ENCODE peak calls at places on chromosomes 5 and 9, in ten cellular contexts. One of them, this sample, is unnamed.

GRCh38 chr5:158435161-158435616 is 576.2 kb upstream of the CLINT1 start:
- DNase-seq in stimulated activated CD4-positive, alpha-beta T cell treated with anti-CD3 and anti-CD28 coated beads, Interleukin-1b, Interleukin-23, amount 100 ng/mL, for 4 hours: peak
- DNase-seq in HuH-7: no peak
- DNase-seq in kidney epithelial cell: peak
- DNase-seq in hippocampal formation: no peak
- DNase-seq in AG09319: no peak
- DNase-seq in dermis blood vessel endothelial cell: no peak
- DNase-seq in foreskin fibroblast: no peak
- DNase-seq in stimulated activated CD8-positive, alpha-beta memory T cell treated with anti-CD3 and anti-CD28 coated beads, Interleukin-7, amount 100 ng/mL, for 24 hours: no peak
- DNase-seq in GM23248: peak
- DNase-seq in this sample: no peak

GRCh38 chr5:167634432-167634831 is 657.0 kb upstream of the WWC1 start:
- DNase-seq in GM23248: peak
- DNase-seq in dermis blood vessel endothelial cell: no peak
- DNase-seq in stimulated activated CD4-positive, alpha-beta T cell treated with anti-CD3 and anti-CD28 coated beads, Interleukin-1b, Interleukin-23, amount 100 ng/mL, for 4 hours: no peak
- DNase-seq in AG09319: peak
- DNase-seq in hippocampal formation: no peak
- DNase-seq in foreskin fibroblast: peak
- DNase-seq in stimulated activated CD8-positive, alpha-beta memory T cell treated with anti-CD3 and anti-CD28 coated beads, Interleukin-7, amount 100 ng/mL, for 24 hours: no peak
- DNase-seq in HuH-7: no peak
- DNase-seq in kidney epithelial cell: peak
- DNase-seq in this sample: no peak

GRCh38 chr9:98991981-98992884 is 48.5 kb downstream of the COL15A1 start:
- DNase-seq in stimulated activated CD8-positive, alpha-beta memory T cell treated with anti-CD3 and anti-CD28 coated beads, Interleukin-7, amount 100 ng/mL, for 24 hours: no peak
- DNase-seq in GM23248: no peak
- DNase-seq in hippocampal formation: no peak
- DNase-seq in HuH-7: no peak
- DNase-seq in foreskin fibroblast: no peak
- DNase-seq in stimulated activated CD4-positive, alpha-beta T cell treated with anti-CD3 and anti-CD28 coated beads, Interleukin-1b, Interleukin-23, amount 100 ng/mL, for 4 hours: no peak
- DNase-seq in kidney epithelial cell: no peak
- DNase-seq in dermis blood vessel endothelial cell: no peak
- DNase-seq in AG09319: no peak
- DNase-seq in this sample: no peak

GRCh38 chr5:85069659-85070640 is 685.3 kb upstream of the EDIL3 start:
- DNase-seq in foreskin fibroblast: no peak
- DNase-seq in hippocampal formation: no peak
- DNase-seq in AG09319: no peak
- DNase-seq in stimulated activated CD8-positive, alpha-beta memory T cell treated with anti-CD3 and anti-CD28 coated beads, Interleukin-7, amount 100 ng/mL, for 24 hours: no peak
- DNase-seq in dermis blood vessel endothelial cell: no peak
- DNase-seq in GM23248: no peak
- DNase-seq in HuH-7: no peak
- DNase-seq in stimulated activated CD4-positive, alpha-beta T cell treated with anti-CD3 and anti-CD28 coated beads, Interleukin-1b, Interleukin-23, amount 100 ng/mL, for 4 hours: no peak
- DNase-seq in kidney epithelial cell: no peak
- DNase-seq in this sample: no peak

GRCh38 chr9:124695280-124695890 is 75.7 kb downstream of the NR6A1 start:
- DNase-seq in dermis blood vessel endothelial cell: no peak
- DNase-seq in foreskin fibroblast: peak
- DNase-seq in HuH-7: no peak
- DNase-seq in GM23248: peak
- DNase-seq in kidney epithelial cell: no peak
- DNase-seq in hippocampal formation: no peak
- DNase-seq in stimulated activated CD4-positive, alpha-beta T cell treated with anti-CD3 and anti-CD28 coated beads, Interleukin-1b, Interleukin-23, amount 100 ng/mL, for 4 hours: no peak
- DNase-seq in stimulated activated CD8-positive, alpha-beta memory T cell treated with anti-CD3 and anti-CD28 coated beads, Interleukin-7, amount 100 ng/mL, for 24 hours: no peak
- DNase-seq in AG09319: no peak
- DNase-seq in this sample: no peak

GRCh38 chr5:10635257-10635860 is 71.5 kb downstream of the ANKRD33B start:
- DNase-seq in stimulated activated CD8-positive, alpha-beta memory T cell treated with anti-CD3 and anti-CD28 coated beads, Interleukin-7, amount 100 ng/mL, for 24 hours: peak
- DNase-seq in hippocampal formation: no peak
- DNase-seq in dermis blood vessel endothelial cell: peak
- DNase-seq in GM23248: peak
- DNase-seq in AG09319: no peak
- DNase-seq in foreskin fibroblast: peak
- DNase-seq in HuH-7: no peak
- DNase-seq in stimulated activated CD4-positive, alpha-beta T cell treated with anti-CD3 and anti-CD28 coated beads, Interleukin-1b, Interleukin-23, amount 100 ng/mL, for 4 hours: peak
- DNase-seq in kidney epithelial cell: peak
- DNase-seq in this sample: no peak

GRCh38 chr5:44089419-44090125 is 299.6 kb downstream of the FGF10 start:
- DNase-seq in AG09319: no peak
- DNase-seq in dermis blood vessel endothelial cell: no peak
- DNase-seq in foreskin fibroblast: no peak
- DNase-seq in kidney epithelial cell: no peak
- DNase-seq in stimulated activated CD4-positive, alpha-beta T cell treated with anti-CD3 and anti-CD28 coated beads, Interleukin-1b, Interleukin-23, amount 100 ng/mL, for 4 hours: no peak
- DNase-seq in HuH-7: no peak
- DNase-seq in hippocampal formation: no peak
- DNase-seq in GM23248: no peak
- DNase-seq in stimulated activated CD8-positive, alpha-beta memory T cell treated with anti-CD3 and anti-CD28 coated beads, Interleukin-7, amount 100 ng/mL, for 24 hours: no peak
- DNase-seq in this sample: no peak

GRCh38 chr5:82221020-82221419 is 57.1 kb downstream of the RPS23 start:
- DNase-seq in dermis blood vessel endothelial cell: no peak
- DNase-seq in foreskin fibroblast: peak
- DNase-seq in stimulated activated CD8-positive, alpha-beta memory T cell treated with anti-CD3 and anti-CD28 coated beads, Interleukin-7, amount 100 ng/mL, for 24 hours: no peak
- DNase-seq in hippocampal formation: no peak
- DNase-seq in stimulated activated CD4-positive, alpha-beta T cell treated with anti-CD3 and anti-CD28 coated beads, Interleukin-1b, Interleukin-23, amount 100 ng/mL, for 4 hours: no peak
- DNase-seq in kidney epithelial cell: no peak
- DNase-seq in AG09319: no peak
- DNase-seq in GM23248: no peak
- DNase-seq in HuH-7: no peak
- DNase-seq in this sample: no peak

GRCh38 chr5:1515921-1516571 is 7.7 kb downstream of the LPCAT1 start:
- DNase-seq in dermis blood vessel endothelial cell: peak
- DNase-seq in GM23248: peak
- DNase-seq in kidney epithelial cell: peak
- DNase-seq in AG09319: no peak
- DNase-seq in stimulated activated CD8-positive, alpha-beta memory T cell treated with anti-CD3 and anti-CD28 coated beads, Interleukin-7, amount 100 ng/mL, for 24 hours: no peak
- DNase-seq in hippocampal formation: no peak
- DNase-seq in stimulated activated CD4-positive, alpha-beta T cell treated with anti-CD3 and anti-CD28 coated beads, Interleukin-1b, Interleukin-23, amount 100 ng/mL, for 4 hours: no peak
- DNase-seq in foreskin fibroblast: peak
- DNase-seq in HuH-7: no peak
- DNase-seq in this sample: no peak

GRCh38 chr9:126564128-126564527 is 49.6 kb upstream of the LMX1B start:
- DNase-seq in AG09319: no peak
- DNase-seq in hippocampal formation: no peak
- DNase-seq in GM23248: no peak
- DNase-seq in stimulated activated CD4-positive, alpha-beta T cell treated with anti-CD3 and anti-CD28 coated beads, Interleukin-1b, Interleukin-23, amount 100 ng/mL, for 4 hours: no peak
- DNase-seq in HuH-7: no peak
- DNase-seq in stimulated activated CD8-positive, alpha-beta memory T cell treated with anti-CD3 and anti-CD28 coated beads, Interleukin-7, amount 100 ng/mL, for 24 hours: no peak
- DNase-seq in foreskin fibroblast: no peak
- DNase-seq in kidney epithelial cell: no peak
- DNase-seq in dermis blood vessel endothelial cell: no peak
- DNase-seq in this sample: no peak

GRCh38 chr5:65030056-65030455 is 261.3 kb downstream of the CWC27 start:
- DNase-seq in HuH-7: no peak
- DNase-seq in stimulated activated CD8-positive, alpha-beta memory T cell treated with anti-CD3 and anti-CD28 coated beads, Interleukin-7, amount 100 ng/mL, for 24 hours: no peak
- DNase-seq in hippocampal formation: no peak
- DNase-seq in kidney epithelial cell: no peak
- DNase-seq in stimulated activated CD4-positive, alpha-beta T cell treated with anti-CD3 and anti-CD28 coated beads, Interleukin-1b, Interleukin-23, amount 100 ng/mL, for 4 hours: no peak
- DNase-seq in foreskin fibroblast: no peak
- DNase-seq in AG09319: no peak
- DNase-seq in dermis blood vessel endothelial cell: no peak
- DNase-seq in GM23248: no peak
- DNase-seq in this sample: no peak

GRCh38 chr9:130539473-130540223 is 39.7 kb upstream of the FUBP3 start:
- DNase-seq in HuH-7: no peak
- DNase-seq in stimulated activated CD4-positive, alpha-beta T cell treated with anti-CD3 and anti-CD28 coated beads, Interleukin-1b, Interleukin-23, amount 100 ng/mL, for 4 hours: no peak
- DNase-seq in dermis blood vessel endothelial cell: peak
- DNase-seq in GM23248: peak
- DNase-seq in AG09319: peak
- DNase-seq in hippocampal formation: no peak
- DNase-seq in kidney epithelial cell: peak
- DNase-seq in stimulated activated CD8-positive, alpha-beta memory T cell treated with anti-CD3 and anti-CD28 coated beads, Interleukin-7, amount 100 ng/mL, for 24 hours: no peak
- DNase-seq in foreskin fibroblast: peak
- DNase-seq in this sample: no peak

GRCh38 chr5:135396459-135397055 is 2.5 kb downstream of the MACROH2A1 start:
- DNase-seq in kidney epithelial cell: no peak
- DNase-seq in AG09319: no peak
- DNase-seq in HuH-7: no peak
- DNase-seq in hippocampal formation: no peak
- DNase-seq in stimulated activated CD8-positive, alpha-beta memory T cell treated with anti-CD3 and anti-CD28 coated beads, Interleukin-7, amount 100 ng/mL, for 24 hours: no peak
- DNase-seq in GM23248: no peak
- DNase-seq in stimulated activated CD4-positive, alpha-beta T cell treated with anti-CD3 and anti-CD28 coated beads, Interleukin-1b, Interleukin-23, amount 100 ng/mL, for 4 hours: no peak
- DNase-seq in foreskin fibroblast: no peak
- DNase-seq in dermis blood vessel endothelial cell: no peak
- DNase-seq in this sample: no peak

GRCh38 chr9:14888857-14889256 is 21.4 kb downstream of the FREM1 start:
- DNase-seq in foreskin fibroblast: no peak
- DNase-seq in stimulated activated CD4-positive, alpha-beta T cell treated with anti-CD3 and anti-CD28 coated beads, Interleukin-1b, Interleukin-23, amount 100 ng/mL, for 4 hours: no peak
- DNase-seq in stimulated activated CD8-positive, alpha-beta memory T cell treated with anti-CD3 and anti-CD28 coated beads, Interleukin-7, amount 100 ng/mL, for 24 hours: no peak
- DNase-seq in hippocampal formation: no peak
- DNase-seq in dermis blood vessel endothelial cell: no peak
- DNase-seq in GM23248: no peak
- DNase-seq in HuH-7: no peak
- DNase-seq in AG09319: no peak
- DNase-seq in kidney epithelial cell: no peak
- DNase-seq in this sample: no peak

GRCh38 chr5:149297340-149298023 is 25.8 kb downstream of the AFAP1L1 start:
- DNase-seq in dermis blood vessel endothelial cell: no peak
- DNase-seq in hippocampal formation: no peak
- DNase-seq in foreskin fibroblast: peak
- DNase-seq in kidney epithelial cell: no peak
- DNase-seq in stimulated activated CD8-positive, alpha-beta memory T cell treated with anti-CD3 and anti-CD28 coated beads, Interleukin-7, amount 100 ng/mL, for 24 hours: no peak
- DNase-seq in stimulated activated CD4-positive, alpha-beta T cell treated with anti-CD3 and anti-CD28 coated beads, Interleukin-1b, Interleukin-23, amount 100 ng/mL, for 4 hours: no peak
- DNase-seq in GM23248: no peak
- DNase-seq in HuH-7: no peak
- DNase-seq in AG09319: no peak
- DNase-seq in this sample: no peak

GRCh38 chr5:74272831-74273545 is 367.5 kb downstream of the ENC1 start:
- DNase-seq in stimulated activated CD4-positive, alpha-beta T cell treated with anti-CD3 and anti-CD28 coated beads, Interleukin-1b, Interleukin-23, amount 100 ng/mL, for 4 hours: no peak
- DNase-seq in dermis blood vessel endothelial cell: no peak
- DNase-seq in AG09319: no peak
- DNase-seq in hippocampal formation: no peak
- DNase-seq in stimulated activated CD8-positive, alpha-beta memory T cell treated with anti-CD3 and anti-CD28 coated beads, Interleukin-7, amount 100 ng/mL, for 24 hours: no peak
- DNase-seq in kidney epithelial cell: no peak
- DNase-seq in foreskin fibroblast: no peak
- DNase-seq in HuH-7: no peak
- DNase-seq in GM23248: peak
- DNase-seq in this sample: no peak

GRCh38 chr9:69035438-69036316 is at the start of gene FXN:
- DNase-seq in HuH-7: peak
- DNase-seq in stimulated activated CD4-positive, alpha-beta T cell treated with anti-CD3 and anti-CD28 coated beads, Interleukin-1b, Interleukin-23, amount 100 ng/mL, for 4 hours: peak
- DNase-seq in kidney epithelial cell: no peak
- DNase-seq in stimulated activated CD8-positive, alpha-beta memory T cell treated with anti-CD3 and anti-CD28 coated beads, Interleukin-7, amount 100 ng/mL, for 24 hours: peak
- DNase-seq in AG09319: peak
- DNase-seq in hippocampal formation: peak
- DNase-seq in GM23248: peak
- DNase-seq in dermis blood vessel endothelial cell: peak
- DNase-seq in foreskin fibroblast: peak
- DNase-seq in this sample: no peak